ENCODE peak calls at places on chromosome 21, in six cellular contexts. One of them, this sample, is unnamed.
A peak's percentile ranks its signal among the peaks of the same experiment; 100 is the strongest.

GRCh38 chr21:42641311-42642218 is 11.9 kb upstream of the PDE9A start:
- DNase-seq in left ventricle myocardium inferior: no peak
- DNase-seq in CD4-positive, CD25-positive, alpha-beta regulatory T cell: no peak
- DNase-seq in kidney epithelial cell: no peak
- DNase-seq in CD4-positive, alpha-beta memory T cell: no peak
- DNase-seq in CD8-positive, alpha-beta T cell: no peak
- DNase-seq in this sample: no peak

GRCh38 chr21:21997390-21998333 is 999.5 kb downstream of the NCAM2 start:
- DNase-seq in left ventricle myocardium inferior: no peak
- DNase-seq in kidney epithelial cell: no peak
- DNase-seq in CD8-positive, alpha-beta T cell: no peak
- DNase-seq in CD4-positive, alpha-beta memory T cell: no peak
- DNase-seq in CD4-positive, CD25-positive, alpha-beta regulatory T cell: no peak
- DNase-seq in this sample: no peak

GRCh38 chr21:42237577-42237976 is 18.6 kb downstream of the ABCG1 start:
- DNase-seq in CD8-positive, alpha-beta T cell: peak; percentile 31
- DNase-seq in left ventricle myocardium inferior: no peak
- DNase-seq in CD4-positive, CD25-positive, alpha-beta regulatory T cell: no peak
- DNase-seq in CD4-positive, alpha-beta memory T cell: no peak
- DNase-seq in kidney epithelial cell: no peak
- DNase-seq in this sample: no peak

GRCh38 chr21:15023782-15024181 is 41.0 kb downstream of the NRIP1 start:
- DNase-seq in CD4-positive, alpha-beta memory T cell: no peak
- DNase-seq in kidney epithelial cell: no peak
- DNase-seq in CD8-positive, alpha-beta T cell: no peak
- DNase-seq in CD4-positive, CD25-positive, alpha-beta regulatory T cell: no peak
- DNase-seq in left ventricle myocardium inferior: no peak
- DNase-seq in this sample: no peak

GRCh38 chr21:36630485-36631206 is 68.3 kb upstream of the SIM2 start:
- DNase-seq in CD4-positive, alpha-beta memory T cell: peak; percentile 32
- DNase-seq in left ventricle myocardium inferior: peak; percentile 26
- DNase-seq in CD4-positive, CD25-positive, alpha-beta regulatory T cell: peak; percentile 25
- DNase-seq in CD8-positive, alpha-beta T cell: peak; percentile 69
- DNase-seq in kidney epithelial cell: no peak
- DNase-seq in this sample: no peak

GRCh38 chr21:44547656-44548331 is 3.5 kb downstream of the KRTAP10-2 start:
- DNase-seq in CD8-positive, alpha-beta T cell: peak; percentile 41
- DNase-seq in left ventricle myocardium inferior: no peak
- DNase-seq in CD4-positive, alpha-beta memory T cell: peak; percentile 43
- DNase-seq in kidney epithelial cell: no peak
- DNase-seq in CD4-positive, CD25-positive, alpha-beta regulatory T cell: no peak
- DNase-seq in this sample: no peak

GRCh38 chr21:38937286-38937790 is 131.6 kb downstream of the ETS2 start:
- DNase-seq in CD8-positive, alpha-beta T cell: no peak
- DNase-seq in CD4-positive, CD25-positive, alpha-beta regulatory T cell: no peak
- DNase-seq in left ventricle myocardium inferior: no peak
- DNase-seq in kidney epithelial cell: no peak
- DNase-seq in CD4-positive, alpha-beta memory T cell: no peak
- DNase-seq in this sample: no peak

GRCh38 chr21:36784942-36785341 is 86.0 kb downstream of the SIM2 start:
- DNase-seq in kidney epithelial cell: no peak
- DNase-seq in CD8-positive, alpha-beta T cell: no peak
- DNase-seq in CD4-positive, alpha-beta memory T cell: no peak
- DNase-seq in left ventricle myocardium inferior: peak; percentile 71
- DNase-seq in CD4-positive, CD25-positive, alpha-beta regulatory T cell: no peak
- DNase-seq in this sample: no peak

GRCh38 chr21:42120056-42120903 is 49.2 kb downstream of the UMODL1 start:
- DNase-seq in CD8-positive, alpha-beta T cell: no peak
- DNase-seq in CD4-positive, alpha-beta memory T cell: no peak
- DNase-seq in CD4-positive, CD25-positive, alpha-beta regulatory T cell: no peak
- DNase-seq in left ventricle myocardium inferior: no peak
- DNase-seq in kidney epithelial cell: no peak
- DNase-seq in this sample: no peak

GRCh38 chr21:41932576-41933258 is 21.1 kb downstream of the C2CD2 start:
- DNase-seq in CD8-positive, alpha-beta T cell: no peak
- DNase-seq in kidney epithelial cell: no peak
- DNase-seq in CD4-positive, CD25-positive, alpha-beta regulatory T cell: no peak
- DNase-seq in left ventricle myocardium inferior: peak; percentile 51
- DNase-seq in CD4-positive, alpha-beta memory T cell: no peak
- DNase-seq in this sample: no peak

GRCh38 chr21:42010507-42011493 is 640 bp upstream of the ZBTB21 start:
- DNase-seq in CD8-positive, alpha-beta T cell: peak; percentile 30
- DNase-seq in CD4-positive, alpha-beta memory T cell: peak; percentile 31
- DNase-seq in kidney epithelial cell: no peak
- DNase-seq in CD4-positive, CD25-positive, alpha-beta regulatory T cell: no peak
- DNase-seq in left ventricle myocardium inferior: no peak
- DNase-seq in this sample: no peak

GRCh38 chr21:41669533-41669830 is 97.4 kb downstream of the RIPK4 start:
- DNase-seq in left ventricle myocardium inferior: no peak
- DNase-seq in CD4-positive, CD25-positive, alpha-beta regulatory T cell: no peak
- DNase-seq in CD8-positive, alpha-beta T cell: no peak
- DNase-seq in kidney epithelial cell: no peak
- DNase-seq in CD4-positive, alpha-beta memory T cell: no peak
- DNase-seq in this sample: no peak

GRCh38 chr21:27062441-27062840 is 95.6 kb upstream of the ADAMTS5 start:
- DNase-seq in left ventricle myocardium inferior: no peak
- DNase-seq in CD8-positive, alpha-beta T cell: no peak
- DNase-seq in kidney epithelial cell: no peak
- DNase-seq in CD4-positive, alpha-beta memory T cell: no peak
- DNase-seq in CD4-positive, CD25-positive, alpha-beta regulatory T cell: no peak
- DNase-seq in this sample: no peak

GRCh38 chr21:34881421-34881820 is 167.7 kb downstream of the RUNX1 start:
- DNase-seq in CD8-positive, alpha-beta T cell: no peak
- DNase-seq in kidney epithelial cell: no peak
- DNase-seq in left ventricle myocardium inferior: no peak
- DNase-seq in CD4-positive, alpha-beta memory T cell: no peak
- DNase-seq in CD4-positive, CD25-positive, alpha-beta regulatory T cell: no peak
- DNase-seq in this sample: no peak

GRCh38 chr21:42835611-42836401 is 43.5 kb downstream of the WDR4 start:
- DNase-seq in CD8-positive, alpha-beta T cell: no peak
- DNase-seq in left ventricle myocardium inferior: no peak
- DNase-seq in CD4-positive, CD25-positive, alpha-beta regulatory T cell: no peak
- DNase-seq in CD4-positive, alpha-beta memory T cell: no peak
- DNase-seq in kidney epithelial cell: no peak
- DNase-seq in this sample: no peak

GRCh38 chr21:42358937-42359336 is 7.4 kb downstream of the TFF1 start:
- DNase-seq in CD4-positive, alpha-beta memory T cell: no peak
- DNase-seq in kidney epithelial cell: no peak
- DNase-seq in CD8-positive, alpha-beta T cell: no peak
- DNase-seq in left ventricle myocardium inferior: no peak
- DNase-seq in CD4-positive, CD25-positive, alpha-beta regulatory T cell: no peak
- DNase-seq in this sample: no peak

GRCh38 chr21:33211305-33211704 is 18.4 kb upstream of the IFNAR2 start:
- DNase-seq in CD8-positive, alpha-beta T cell: no peak
- DNase-seq in kidney epithelial cell: no peak
- DNase-seq in CD4-positive, CD25-positive, alpha-beta regulatory T cell: no peak
- DNase-seq in CD4-positive, alpha-beta memory T cell: no peak
- DNase-seq in left ventricle myocardium inferior: no peak
- DNase-seq in this sample: no peak

GRCh38 chr21:38989745-38990423 is 184.2 kb downstream of the ETS2 start:
- DNase-seq in left ventricle myocardium inferior: no peak
- DNase-seq in CD4-positive, CD25-positive, alpha-beta regulatory T cell: no peak
- DNase-seq in CD8-positive, alpha-beta T cell: no peak
- DNase-seq in CD4-positive, alpha-beta memory T cell: no peak
- DNase-seq in kidney epithelial cell: no peak
- DNase-seq in this sample: peak; percentile 87

GRCh38 chr21:41432567-41433460 is 6.8 kb downstream of the MX1 start:
- DNase-seq in CD4-positive, CD25-positive, alpha-beta regulatory T cell: no peak
- DNase-seq in CD8-positive, alpha-beta T cell: no peak
- DNase-seq in kidney epithelial cell: no peak
- DNase-seq in left ventricle myocardium inferior: no peak
- DNase-seq in CD4-positive, alpha-beta memory T cell: no peak
- DNase-seq in this sample: no peak

GRCh38 chr21:45642122-45642813 is 1.3 kb upstream of the PCBP3 start:
- DNase-seq in kidney epithelial cell: no peak
- DNase-seq in left ventricle myocardium inferior: no peak
- DNase-seq in CD4-positive, CD25-positive, alpha-beta regulatory T cell: no peak
- DNase-seq in CD4-positive, alpha-beta memory T cell: no peak
- DNase-seq in CD8-positive, alpha-beta T cell: no peak
- DNase-seq in this sample: no peak
- H3K4me3 ChIP-seq in kidney epithelial cell: no peak overlapping the region
- H3K4me3 ChIP-seq in left ventricle myocardium inferior: peak overlapping the region; percentile 68
- H3K4me3 ChIP-seq in CD4-positive, CD25-positive, alpha-beta regulatory T cell: no peak overlapping the region
- H3K4me3 ChIP-seq in CD4-positive, alpha-beta memory T cell: no peak overlapping the region
- H3K4me3 ChIP-seq in CD8-positive, alpha-beta T cell: no peak overlapping the region
- H3K4me3 ChIP-seq in this sample: no peak overlapping the region

GRCh38 chr21:31161157-31161556 is 122.9 kb upstream of the KRTAP19-8 start:
- DNase-seq in CD4-positive, CD25-positive, alpha-beta regulatory T cell: peak; percentile 30
- DNase-seq in CD8-positive, alpha-beta T cell: no peak
- DNase-seq in CD4-positive, alpha-beta memory T cell: no peak
- DNase-seq in kidney epithelial cell: no peak
- DNase-seq in left ventricle myocardium inferior: no peak
- DNase-seq in this sample: no peak

GRCh38 chr21:31158789-31159581 is 120.7 kb upstream of the KRTAP19-8 start:
- DNase-seq in kidney epithelial cell: no peak
- DNase-seq in left ventricle myocardium inferior: no peak
- DNase-seq in CD8-positive, alpha-beta T cell: no peak
- DNase-seq in CD4-positive, alpha-beta memory T cell: peak; percentile 40
- DNase-seq in CD4-positive, CD25-positive, alpha-beta regulatory T cell: no peak
- DNase-seq in this sample: no peak

GRCh38 chr21:31157756-31158155 is 119.5 kb upstream of the KRTAP19-8 start:
- DNase-seq in CD8-positive, alpha-beta T cell: no peak
- DNase-seq in CD4-positive, alpha-beta memory T cell: no peak
- DNase-seq in CD4-positive, CD25-positive, alpha-beta regulatory T cell: no peak
- DNase-seq in left ventricle myocardium inferior: no peak
- DNase-seq in kidney epithelial cell: no peak
- DNase-seq in this sample: no peak

GRCh38 chr21:31162079-31162699 is 123.9 kb upstream of the KRTAP19-8 start:
- DNase-seq in CD4-positive, alpha-beta memory T cell: no peak
- DNase-seq in CD8-positive, alpha-beta T cell: no peak
- DNase-seq in CD4-positive, CD25-positive, alpha-beta regulatory T cell: no peak
- DNase-seq in left ventricle myocardium inferior: no peak
- DNase-seq in kidney epithelial cell: no peak
- DNase-seq in this sample: no peak

DNA sequence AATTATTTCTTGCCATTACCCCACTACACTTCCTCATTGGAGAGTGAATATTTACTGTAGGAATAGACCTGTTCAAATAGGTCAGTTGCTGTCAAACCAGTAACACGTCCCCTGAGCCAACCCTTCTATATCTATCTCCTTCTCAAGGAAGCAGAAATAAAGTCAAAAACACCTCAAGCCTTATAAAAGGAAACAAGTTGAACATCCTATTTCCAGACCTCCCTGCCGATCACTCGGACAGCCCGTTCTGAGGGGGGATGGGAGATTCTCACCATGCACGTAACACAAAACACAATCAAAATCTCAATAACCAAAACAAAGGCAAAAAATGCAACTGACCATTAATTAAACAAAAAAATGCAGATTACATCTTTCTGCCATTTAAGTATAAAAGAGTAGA is 121.5 kb upstream of the KRTAP19-8 start:
- DNase-seq in kidney epithelial cell: no peak
- DNase-seq in CD4-positive, CD25-positive, alpha-beta regulatory T cell: no peak
- DNase-seq in left ventricle myocardium inferior: no peak
- DNase-seq in CD8-positive, alpha-beta T cell: no peak
- DNase-seq in CD4-positive, alpha-beta memory T cell: no peak
- DNase-seq in this sample: no peak
- H3K4me3 ChIP-seq in kidney epithelial cell: no peak overlapping the region
- H3K4me3 ChIP-seq in CD4-positive, CD25-positive, alpha-beta regulatory T cell: peak overlapping the region; percentile 86
- H3K4me3 ChIP-seq in left ventricle myocardium inferior: no peak overlapping the region
- H3K4me3 ChIP-seq in CD8-positive, alpha-beta T cell: no peak overlapping the region
- H3K4me3 ChIP-seq in CD4-positive, alpha-beta memory T cell: no peak overlapping the region
- H3K4me3 ChIP-seq in this sample: no peak overlapping the region

GRCh38 chr21:25329227-25329626 is 278.1 kb downstream of the MRPL39 start:
- DNase-seq in CD4-positive, alpha-beta memory T cell: no peak
- DNase-seq in CD4-positive, CD25-positive, alpha-beta regulatory T cell: no peak
- DNase-seq in left ventricle myocardium inferior: no peak
- DNase-seq in CD8-positive, alpha-beta T cell: no peak
- DNase-seq in kidney epithelial cell: no peak
- DNase-seq in this sample: peak; percentile 59
- H3K4me3 ChIP-seq in CD4-positive, alpha-beta memory T cell: no peak overlapping the region
- H3K4me3 ChIP-seq in CD4-positive, CD25-positive, alpha-beta regulatory T cell: no peak overlapping the region
- H3K4me3 ChIP-seq in left ventricle myocardium inferior: no peak overlapping the region
- H3K4me3 ChIP-seq in CD8-positive, alpha-beta T cell: no peak overlapping the region
- H3K4me3 ChIP-seq in kidney epithelial cell: no peak overlapping the region
- H3K4me3 ChIP-seq in this sample: no peak overlapping the region

DNA sequence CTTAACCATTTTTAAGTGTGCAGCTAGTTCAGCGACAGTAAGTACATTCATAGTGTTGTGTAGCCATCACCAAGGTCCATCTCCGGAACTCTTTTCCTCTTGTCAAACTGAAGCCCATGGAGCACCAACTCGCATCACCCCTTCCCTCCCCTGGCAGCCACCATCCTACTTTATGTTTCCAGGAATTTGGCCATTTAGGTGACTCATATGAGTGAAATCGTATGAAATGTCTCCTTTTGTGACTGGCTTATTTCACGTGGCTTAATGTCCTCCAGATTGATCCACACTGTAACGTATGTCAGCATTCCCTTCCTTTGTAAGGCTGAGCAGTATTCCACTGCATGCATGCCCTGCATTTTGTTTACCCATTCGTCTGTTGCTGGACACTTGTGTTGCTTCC is 2.5 kb downstream of the COL6A2 start:
- DNase-seq in CD4-positive, alpha-beta memory T cell: no peak
- DNase-seq in left ventricle myocardium inferior: no peak
- DNase-seq in kidney epithelial cell: no peak
- DNase-seq in CD8-positive, alpha-beta T cell: no peak
- DNase-seq in CD4-positive, CD25-positive, alpha-beta regulatory T cell: no peak
- DNase-seq in this sample: no peak
- H3K4me3 ChIP-seq in CD4-positive, alpha-beta memory T cell: no peak overlapping the region
- H3K4me3 ChIP-seq in left ventricle myocardium inferior: peak overlapping the region; percentile 85
- H3K4me3 ChIP-seq in kidney epithelial cell: no peak overlapping the region
- H3K4me3 ChIP-seq in CD8-positive, alpha-beta T cell: no peak overlapping the region
- H3K4me3 ChIP-seq in CD4-positive, CD25-positive, alpha-beta regulatory T cell: no peak overlapping the region
- H3K4me3 ChIP-seq in this sample: peak overlapping the region; percentile 79

DNA sequence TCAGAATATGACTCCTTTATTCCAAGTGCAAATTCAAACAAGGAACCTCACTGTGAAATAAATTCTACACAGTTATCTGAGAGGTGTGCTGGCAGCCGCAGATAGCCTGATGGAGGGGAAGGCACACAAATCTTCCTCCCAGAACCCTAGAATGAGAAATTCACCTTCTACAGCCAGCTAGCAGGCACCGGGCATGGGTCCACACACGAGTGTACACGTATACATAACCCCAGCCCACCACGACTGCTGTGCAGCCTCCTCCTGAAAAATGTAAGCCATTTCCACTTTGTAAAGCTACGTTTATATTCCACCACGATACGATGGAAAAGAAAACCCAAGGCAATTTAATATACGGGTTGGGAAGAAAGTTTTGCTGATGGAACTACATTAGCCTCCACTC is 1.8 kb downstream of the BTG3 start:
- DNase-seq in CD8-positive, alpha-beta T cell: no peak
- DNase-seq in kidney epithelial cell: no peak
- DNase-seq in left ventricle myocardium inferior: no peak
- DNase-seq in CD4-positive, alpha-beta memory T cell: no peak
- DNase-seq in CD4-positive, CD25-positive, alpha-beta regulatory T cell: no peak
- DNase-seq in this sample: no peak
- H3K4me3 ChIP-seq in CD8-positive, alpha-beta T cell: peak overlapping the region; percentile 92
- H3K4me3 ChIP-seq in kidney epithelial cell: peak overlapping the region; percentile 74
- H3K4me3 ChIP-seq in left ventricle myocardium inferior: peak overlapping the region; percentile 86
- H3K4me3 ChIP-seq in CD4-positive, alpha-beta memory T cell: no peak overlapping the region
- H3K4me3 ChIP-seq in CD4-positive, CD25-positive, alpha-beta regulatory T cell: peak overlapping the region; percentile 88
- H3K4me3 ChIP-seq in this sample: peak overlapping the region; percentile 63